ENCODE peak calls at places on chromosomes 2 and 18, in four cellular contexts. H is A549, G is HepG2, Y is K562. D is an unnamed sample.

GRCh38 chr2:197908940-197909339 is 104.5 kb downstream of the PLCL1 start:
- DNase-seq in H (no peak), G (no peak), Y (no peak), D (no peak)

GRCh38 chr2:136126021-136126420 is 8.1 kb upstream of the CXCR4 start:
- DNase-seq in H (no peak), G (peak), Y (no peak), D (no peak)

GRCh38 chr2:158722266-158723105 is 72.6 kb upstream of the DAPL1 start:
- DNase-seq in H (no peak), G (no peak), Y (no peak), D (no peak)

GRCh38 chr2:141925511-141925910 is 205.3 kb downstream of the LRP1B start:
- DNase-seq in H (no peak), G (no peak), Y (no peak), D (no peak)

GRCh38 chr2:241160318-241160717 is 10.1 kb downstream of the PPP1R7 start:
- DNase-seq in H (no peak), G (no peak), Y (no peak), D (no peak)

GRCh38 chr2:10658914-10659257 is 30.9 kb downstream of the NOL10 start:
- DNase-seq in H (no peak), G (no peak), Y (no peak), D (no peak)

GRCh38 chr2:109209412-109209811 is 80.4 kb downstream of the SH3RF3 start:
- DNase-seq in H (no peak), G (no peak), Y (no peak), D (no peak)

GRCh38 chr2:216643986-216644662 is 10.9 kb downstream of the IGFBP2 start:
- DNase-seq in H (no peak), G (no peak), Y (no peak), D (no peak)

GRCh38 chr2:231337807-231338759 is 57.4 kb upstream of the B3GNT7 start:
- DNase-seq in H (no peak), G (peak), Y (no peak), D (no peak)

GRCh38 chr18:9984025-9984424 is 70.2 kb downstream of the VAPA start:
- DNase-seq in H (no peak), G (no peak), Y (no peak), D (no peak)

GRCh38 chr18:4007846-4008245 is 447.3 kb downstream of the DLGAP1 start:
- DNase-seq in H (no peak), G (no peak), Y (no peak), D (no peak)

GRCh38 chr2:42030829-42031228 is 17.0 kb upstream of the PKDCC start:
- DNase-seq in H (no peak), G (no peak), Y (no peak), D (no peak)

GRCh38 chr2:238055841-238056240 is 5.0 kb upstream of the SCLY start:
- DNase-seq in H (no peak), G (no peak), Y (no peak), D (no peak)

GRCh38 chr2:144681389-144681788 is 161.5 kb upstream of the ZEB2 start:
- DNase-seq in H (no peak), G (no peak), Y (no peak), D (no peak)

GRCh38 chr2:69572640-69573039 is 70.9 kb downstream of the AAK1 start:
- DNase-seq in H (no peak), G (no peak), Y (no peak), D (no peak)

GRCh38 chr18:9736942-9737813 is 29.1 kb downstream of the RAB31 start:
- DNase-seq in H (no peak), G (no peak), Y (no peak), D (no peak)

GRCh38 chr2:177530513-177531039 is 138.0 kb downstream of the AGPS start:
- DNase-seq in H (no peak), G (no peak), Y (no peak), D (no peak)

GRCh38 chr2:216713691-216714411 is 18.5 kb upstream of the IGFBP5 start:
- DNase-seq in H (peak), G (no peak), Y (no peak), D (no peak)

GRCh38 chr2:147389218-147389617 is 455.6 kb upstream of the ACVR2A start:
- DNase-seq in H (no peak), G (no peak), Y (no peak), D (no peak)

GRCh38 chr2:187553908-187554703 is at the start of gene TFPI:
- DNase-seq in H (no peak), G (peak), Y (peak), D (no peak)

GRCh38 chr18:41456791-41457190 is 498.2 kb upstream of the PIK3C3 start:
- DNase-seq in H (no peak), G (no peak), Y (no peak), D (no peak)

GRCh38 chr2:134988994-134989605 is 58.1 kb downstream of the MAP3K19 start:
- DNase-seq in H (peak), G (peak), Y (peak), D (no peak)

GRCh38 chr18:50558948-50559749 is 738 bp upstream of the MAPK4 start:
- DNase-seq in H (no peak), G (no peak), Y (no peak), D (no peak)

GRCh38 chr2:135999899-136000298 is 14.5 kb upstream of the DARS1 start:
- DNase-seq in H (no peak), G (no peak), Y (no peak), D (no peak)

GRCh38 chr2:124024491-124025348 is at the start of gene CNTNAP5:
- DNase-seq in H (no peak), G (no peak), Y (peak), D (peak)

GRCh38 chr2:124018894-124019293 is 6.2 kb upstream of the CNTNAP5 start:
- DNase-seq in H (no peak), G (no peak), Y (no peak), D (no peak)
- TF ChIP-seq CTCF in H (no peak), G (no peak), Y (no peak), D (no peak)

GRCh38 chr2:218780026-218780425 is 1.9 kb upstream of the CYP27A1 start:
- DNase-seq in H (no peak), G (no peak), Y (no peak), D (no peak)

GRCh38 chr2:218783612-218784169 is 1.7 kb downstream of the CYP27A1 start:
- DNase-seq in H (no peak), G (no peak), Y (no peak), D (no peak)

GRCh38 chr2:218780851-218781690 is 876 bp upstream of the CYP27A1 start:
- DNase-seq in H (no peak), G (peak), Y (no peak), D (no peak)

GRCh38 chr2:218782529-218782845 is 540 bp downstream of the CYP27A1 start:
- DNase-seq in H (no peak), G (peak), Y (no peak), D (no peak)

DNA sequence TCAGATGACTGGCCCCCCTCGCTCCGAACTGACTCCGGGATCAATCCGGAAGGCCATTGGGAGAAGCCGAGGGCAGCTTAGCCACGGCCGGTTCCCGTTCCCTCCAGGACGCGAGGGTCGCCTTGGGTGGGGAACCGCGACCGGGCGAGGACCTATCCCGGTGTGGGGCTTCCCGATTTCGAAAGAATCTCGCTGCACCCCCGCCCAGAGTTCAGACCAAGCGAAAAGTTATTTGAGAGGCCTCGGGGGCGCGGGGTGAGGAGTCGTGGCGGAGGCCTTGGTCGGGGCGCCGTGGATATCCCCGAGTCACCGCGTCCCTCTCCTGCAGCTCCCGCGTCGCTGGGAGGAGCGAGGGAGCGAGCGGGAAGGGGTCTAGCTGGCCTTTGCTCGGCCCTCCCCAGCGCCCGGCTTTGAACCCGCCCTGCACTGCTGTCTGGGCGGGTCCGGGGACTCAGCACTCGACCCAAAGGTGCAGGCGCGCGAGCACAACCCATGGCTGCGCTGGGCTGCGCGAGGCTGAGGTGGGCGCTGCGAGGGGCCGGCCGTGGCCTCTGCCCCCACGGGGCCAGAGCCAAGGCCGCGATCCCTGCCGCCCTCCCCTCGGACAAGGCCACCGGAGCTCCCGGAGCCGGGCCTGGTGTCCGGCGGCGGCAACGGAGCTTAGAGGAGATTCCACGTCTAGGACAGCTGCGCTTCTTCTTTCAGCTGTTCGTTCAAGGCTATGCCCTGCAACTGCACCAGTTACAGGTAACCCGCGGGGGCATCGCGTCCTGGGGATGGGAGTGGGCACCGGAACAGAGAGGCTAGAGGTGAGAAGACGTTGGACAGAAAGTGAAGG is at the start of gene CYP27A1:
- DNase-seq in H (no peak), G (peak), Y (no peak), D (peak)
- TF ChIP-seq NR3C1 in H (no peak), G (no peak), Y (no peak), D (no peak)

GRCh38 chr2:174573621-174574081 is 24.0 kb downstream of the WIPF1 start:
- DNase-seq in H (no peak), G (no peak), Y (no peak), D (no peak)
- TF ChIP-seq CTCF in H (no peak), G (no peak), Y (no peak), D (no peak)

GRCh38 chr2:64939332-64939917 is 49.8 kb upstream of the SLC1A4 start:
- DNase-seq in H (no peak), G (no peak), Y (no peak), D (peak)
- TF ChIP-seq NR3C1 in H (no peak), G (no peak), Y (no peak), D (no peak)

GRCh38 chr18:30186245-30186644 is 856.3 kb downstream of the DSC3 start:
- DNase-seq in H (no peak), G (no peak), Y (no peak), D (no peak)
- TF ChIP-seq CTCF in H (no peak), G (no peak), Y (no peak), D (no peak)

GRCh38 chr2:36355157-36355889 is at the start of gene CRIM1:
- DNase-seq in H (peak), G (peak), Y (no peak), D (peak)
- TF ChIP-seq NR3C1 in H (no peak), G (no peak), Y (no peak), D (no peak)